ENCODE peak calls at places on chromosomes 2 and 18, in five cellular contexts. Y is fibroblast of pulmonary artery; D is T-helper 9 cell; F is NCI-H82; K is activated naive CD4-positive, alpha-beta T cell treated with anti-CD3 and anti-CD28 coated beads, Interleukin-2, amount 10 ng/mL, durations not matched to agents 7 days and 5 days. L is an unnamed sample.

GRCh38 chr2:134173338-134174016 is 80.4 kb upstream of the MGAT5 start:
- DNase-seq in Y (no peak), D (no peak), F (peak; percentile 65), K (no peak), L (no peak)

GRCh38 chr2:128315122-128315828 is 3.4 kb downstream of the HS6ST1 start:
- DNase-seq in Y (no peak), D (no peak), F (no peak), K (no peak), L (no peak)

GRCh38 chr2:54166121-54166773 is 50.8 kb downstream of the ACYP2 start:
- DNase-seq in Y (no peak), D (no peak), F (no peak), K (no peak), L (no peak)

GRCh38 chr18:32714571-32715148 is 58.2 kb downstream of the KLHL14 start:
- DNase-seq in Y (peak; percentile 76), D (no peak), F (peak; percentile 84), K (peak; percentile 32), L (no peak)

GRCh38 chr18:64332851-64333250 is 184.0 kb upstream of the LINC00305 start:
- DNase-seq in Y (no peak), D (no peak), F (no peak), K (no peak), L (no peak)

GRCh38 chr2:241228860-241229516 is 40.5 kb downstream of the ANO7 start:
- DNase-seq in Y (no peak), D (no peak), F (no peak), K (no peak), L (no peak)

GRCh38 chr2:202429164-202429980 is 53.2 kb downstream of the BMPR2 start:
- DNase-seq in Y (peak; percentile 95), D (no peak), F (peak; percentile 79), K (no peak), L (no peak)

GRCh38 chr2:176140520-176141317 is 10.6 kb upstream of the HOXD4 start:
- DNase-seq in Y (peak; percentile 62), D (peak; percentile 44), F (peak; percentile 93), K (peak; percentile 78), L (peak; percentile 64)

GRCh38 chr2:138037090-138037489 is 72.8 kb downstream of the HNMT start:
- DNase-seq in Y (no peak), D (no peak), F (no peak), K (no peak), L (no peak)

GRCh38 chr2:241980193-241980592 is 110.7 kb downstream of the RTP5 start:
- DNase-seq in Y (no peak), D (no peak), F (no peak), K (no peak), L (no peak)

GRCh38 chr2:53475320-53475719 is 292.3 kb upstream of the CHAC2 start:
- DNase-seq in Y (no peak), D (no peak), F (no peak), K (no peak), L (no peak)

GRCh38 chr2:241809383-241810303 is 650 bp downstream of the NEU4 start:
- DNase-seq in Y (no peak), D (no peak), F (no peak), K (no peak), L (no peak)

GRCh38 chr18:67041334-67041733 is 437.4 kb upstream of the CDH19 start:
- DNase-seq in Y (no peak), D (no peak), F (no peak), K (no peak), L (no peak)

GRCh38 chr18:908631-909621 is 4.3 kb downstream of the ADCYAP1 start:
- DNase-seq in Y (no peak), D (no peak), F (peak; percentile 42), K (no peak), L (no peak)

GRCh38 chr2:208373460-208374089 is 33.0 kb upstream of the PTH2R start:
- DNase-seq in Y (peak; percentile 72), D (no peak), F (peak; percentile 81), K (peak; percentile 45), L (no peak)

GRCh38 chr18:9711361-9712129 is 3.4 kb downstream of the RAB31 start:
- DNase-seq in Y (no peak), D (no peak), F (no peak), K (peak; percentile 23), L (no peak)

GRCh38 chr18:35522130-35522959 is 24.6 kb upstream of the INO80C start:
- DNase-seq in Y (no peak), D (no peak), F (peak; percentile 26), K (no peak), L (no peak)

GRCh38 chr2:164522561-164522981 is 98.7 kb downstream of the GRB14 start:
- DNase-seq in Y (no peak), D (no peak), F (no peak), K (no peak), L (no peak)

GRCh38 chr2:156329922-156330726 is 2.4 kb downstream of the NR4A2 start:
- DNase-seq in Y (peak; percentile 22), D (no peak), F (no peak), K (no peak), L (no peak)

GRCh38 chr2:47735046-47735445 is 47.9 kb upstream of the MSH6 start:
- DNase-seq in Y (no peak), D (no peak), F (no peak), K (no peak), L (no peak)

GRCh38 chr2:172472441-172473051 is 45.2 kb downstream of the ITGA6 start:
- DNase-seq in Y (no peak), D (no peak), F (no peak), K (peak; percentile 60), L (no peak)

GRCh38 chr2:12717988-12718661 is 1.4 kb downstream of the TRIB2 start:
- DNase-seq in Y (peak; percentile 48), D (peak; percentile 25), F (peak; percentile 69), K (peak; percentile 56), L (no peak)

GRCh38 chr2:102166189-102166845 is 20.5 kb upstream of the IL1RL2 start:
- DNase-seq in Y (no peak), D (no peak), F (no peak), K (no peak), L (no peak)

GRCh38 chr2:42368817-42369550 is 8.0 kb upstream of the COX7A2L start:
- DNase-seq in Y (no peak), D (no peak), F (no peak), K (no peak), L (no peak)

GRCh38 chr2:102187191-102188150 is 648 bp downstream of the IL1RL2 start:
- DNase-seq in Y (peak; percentile 57), D (peak; percentile 17), F (no peak), K (peak; percentile 54), L (peak; percentile 22)

GRCh38 chr2:61670591-61671503 is 132.7 kb upstream of the XPO1 start:
- DNase-seq in Y (peak; percentile 48), D (no peak), F (no peak), K (peak; percentile 35), L (no peak)

GRCh38 chr2:172431428-172431827 is 4.0 kb downstream of the ITGA6 start:
- DNase-seq in Y (no peak), D (no peak), F (no peak), K (no peak), L (no peak)

GRCh38 chr18:31943895-31944816 is 1.2 kb upstream of the TRAPPC8 start:
- DNase-seq in Y (no peak), D (no peak), F (no peak), K (no peak), L (no peak)

GRCh38 chr18:5455644-5456043 is 88.2 kb downstream of the EPB41L3 start:
- DNase-seq in Y (peak; percentile 77), D (no peak), F (no peak), K (no peak), L (no peak)

GRCh38 chr2:236286866-236287545 is 22.8 kb upstream of the ASB18 start:
- DNase-seq in Y (no peak), D (no peak), F (no peak), K (no peak), L (no peak)

GRCh38 chr2:113234721-113235346 is 43.9 kb downstream of the PAX8 start:
- DNase-seq in Y (no peak), D (no peak), F (no peak), K (no peak), L (no peak)

GRCh38 chr2:52117299-52117698 is 1085.4 kb upstream of the NRXN1 start:
- DNase-seq in Y (peak; percentile 57), D (no peak), F (no peak), K (no peak), L (no peak)

GRCh38 chr18:51614033-51614432 is 416.6 kb upstream of the MEX3C start:
- DNase-seq in Y (peak; percentile 96), D (no peak), F (no peak), K (no peak), L (no peak)

L was measured in stimulated activated CD8-positive, alpha-beta memory T cell treated with anti-CD3 and anti-CD28 coated beads, Interleukin-2, amount 100 ng/mL, for 48 hours.